ENCODE peak calls at places on chromosomes 16 and 17, in seven cellular contexts. I is astrocyte of the cerebellum; H is CD8-positive, alpha-beta T cell; R is adrenal gland; L is fibroblast of pulmonary artery; V is AG04450; T is A549. A is an unnamed sample.

GRCh38 chr16:21101631-21102420 is 48.8 kb downstream of the DNAH3 start:
- DNase-seq in V (no peak), H (peak; percentile 17), R (peak; percentile 31), T (peak; percentile 53), L (peak; percentile 39), I (no peak), A (peak; percentile 23)

GRCh38 chr17:79965806-79966205 is 69.9 kb downstream of the TBC1D16 start:
- DNase-seq in T (no peak), I (no peak), L (no peak), V (no peak), R (peak; percentile 12), H (no peak), A (peak; percentile 8)

GRCh38 chr16:48498761-48499600 is 111.0 kb downstream of the N4BP1 start:
- DNase-seq in T (peak; percentile 54), I (no peak), L (peak; percentile 96), R (peak; percentile 77), V (no peak), H (no peak), A (peak; percentile 60)

GRCh38 chr16:1785846-1786170 is 3.0 kb downstream of the NUBP2 start:
- DNase-seq in H (no peak), V (no peak), T (no peak), L (no peak), I (no peak), R (peak; percentile 16), A (no peak)

GRCh38 chr16:76081936-76082335 is 195.3 kb upstream of the CNTNAP4 start:
- DNase-seq in T (no peak), V (no peak), H (no peak), L (no peak), I (no peak), R (no peak), A (no peak)

GRCh38 chr17:66786101-66786500 is 48.8 kb upstream of the CACNG5 start:
- DNase-seq in H (no peak), I (no peak), V (no peak), T (no peak), R (no peak), L (no peak), A (no peak)

GRCh38 chr16:529012-529575 is 1.6 kb downstream of the CAPN15 start:
- DNase-seq in H (peak; percentile 47), I (no peak), V (no peak), R (no peak), T (no peak), L (no peak), A (peak; percentile 30)

GRCh38 chr17:77622627-77623026 is 335.9 kb upstream of the TNRC6C start:
- DNase-seq in V (no peak), T (peak; percentile 39), H (no peak), R (no peak), L (no peak), I (no peak), A (no peak)

GRCh38 chr16:91484-91883 is 13.5 kb downstream of the MPG start:
- DNase-seq in V (no peak), T (no peak), H (no peak), R (peak; percentile 77), L (peak; percentile 33), I (no peak), A (no peak)

GRCh38 chr17:58513391-58513912 is 986 bp downstream of the MTMR4 start:
- DNase-seq in T (no peak), V (no peak), L (no peak), I (no peak), H (peak; percentile 14), R (no peak), A (no peak)
- TF ChIP-seq CTCF in T (no peak), V (no peak), L (no peak), I (no peak), H (no peak), R (no peak), A (no peak)

DNA sequence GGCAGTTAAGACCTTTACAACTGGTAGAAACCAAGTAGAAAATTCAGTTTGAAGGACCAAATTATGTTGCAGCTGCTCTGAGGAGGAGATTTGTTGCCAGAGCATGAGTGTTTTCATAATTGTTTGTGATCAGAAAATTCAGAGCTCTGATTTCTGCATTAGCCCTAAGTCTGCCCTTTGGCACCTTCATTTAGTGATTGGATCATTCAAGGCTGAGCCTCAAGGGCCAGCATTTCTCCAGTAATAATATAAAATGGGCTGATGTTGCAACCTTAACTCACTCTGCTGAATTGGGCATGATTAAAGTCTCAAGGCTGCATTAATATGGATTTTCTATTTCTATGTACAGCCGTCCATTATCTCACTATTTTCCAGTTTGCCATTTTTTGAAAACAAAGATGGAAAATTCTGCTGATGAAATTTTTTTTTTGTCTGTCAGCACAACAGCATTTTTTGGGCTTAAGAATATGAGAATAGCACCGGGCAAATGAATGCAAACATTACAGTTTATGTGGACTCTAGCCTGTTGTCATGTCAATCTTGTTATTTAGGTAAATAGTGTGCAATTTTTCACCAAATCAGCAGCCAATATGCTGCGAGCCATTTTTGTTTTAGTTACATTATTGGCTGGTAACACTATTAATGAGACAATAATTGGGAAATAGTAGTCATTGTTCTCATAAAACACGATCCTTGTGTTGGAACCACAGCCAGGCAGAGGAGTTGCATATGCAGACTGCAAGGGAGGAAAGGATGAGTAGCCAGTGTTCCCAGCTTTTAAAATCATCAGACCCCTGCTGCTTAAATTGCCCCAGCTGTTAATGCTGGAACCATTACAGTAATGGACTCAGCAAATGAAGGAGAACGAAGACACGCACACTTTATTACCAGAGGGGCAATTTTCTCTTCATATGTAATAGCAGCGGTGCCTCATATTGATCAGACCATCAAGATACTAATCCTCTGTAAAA is 10.4 kb downstream of the FTO start:
- DNase-seq in I (no peak), T (no peak), V (no peak), H (no peak), R (no peak), L (peak; percentile 56), A (no peak)
- H3K4me3 ChIP-seq in I (no peak overlapping the region), T (no peak overlapping the region), V (no peak overlapping the region), H (no peak overlapping the region), R (no peak overlapping the region), L (no peak overlapping the region), A (no peak overlapping the region)

DNA sequence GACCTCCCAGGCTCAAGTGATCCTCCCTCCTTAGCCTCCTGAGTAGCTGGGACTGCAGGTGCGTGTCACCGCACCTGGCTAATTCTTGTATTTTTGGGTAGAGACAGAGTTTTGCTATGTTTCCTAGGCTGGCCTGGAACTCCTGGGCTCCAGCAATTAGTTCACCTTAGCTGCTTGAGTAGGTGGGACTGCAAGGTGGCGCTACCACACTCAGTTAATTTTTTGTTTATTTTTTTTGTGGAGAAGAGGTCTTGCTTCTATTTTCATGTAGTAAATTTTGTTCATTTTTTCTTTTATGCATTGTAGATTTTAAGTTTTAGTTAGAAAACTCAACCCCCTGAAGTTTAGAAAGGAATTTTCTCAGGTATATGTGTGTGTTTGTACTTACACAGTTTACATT is 21.7 kb downstream of the RNF135 start:
- DNase-seq in R (no peak), V (no peak), H (no peak), I (no peak), T (no peak), L (no peak), A (no peak)
- TF ChIP-seq CTCF in R (no peak), V (no peak), H (no peak), I (peak; percentile 6), T (peak; percentile 14), L (no peak), A (no peak)

DNA sequence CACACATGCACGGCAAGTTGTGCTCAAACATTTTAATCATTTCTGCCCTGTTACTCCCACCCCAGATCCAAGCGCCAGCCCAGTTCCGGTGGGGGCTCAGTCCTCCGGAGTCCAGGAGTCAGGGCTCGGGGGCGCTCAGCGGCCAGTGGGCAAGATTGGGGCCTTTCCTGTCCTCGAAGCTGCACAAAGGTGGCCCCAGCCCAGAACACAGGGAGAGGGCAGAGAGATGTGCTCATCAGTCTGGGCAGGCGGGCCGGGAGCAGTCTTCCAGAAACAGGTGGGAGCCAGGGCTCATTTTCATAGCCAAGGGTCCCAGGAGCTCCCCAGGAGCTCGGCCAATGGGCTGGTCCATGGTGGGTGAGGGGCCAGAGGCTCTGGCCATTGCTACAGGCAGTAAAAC is 4.1 kb downstream of the PRSS8 start:
- DNase-seq in H (no peak), T (no peak), V (no peak), R (no peak), I (no peak), L (no peak), A (no peak)
- H3K4me3 ChIP-seq in H (no peak overlapping the region), T (no peak overlapping the region), V (no peak overlapping the region), R (no peak overlapping the region), I (no peak overlapping the region), L (no peak overlapping the region), A (no peak overlapping the region)

GRCh38 chr17:32912218-32912897 is 15.6 kb upstream of the TMEM98 start:
- DNase-seq in I (no peak), L (peak; percentile 75), T (peak; percentile 76), H (no peak), V (peak; percentile 44), R (peak; percentile 87), A (peak; percentile 21)
- TF ChIP-seq CTCF in I (no peak), L (no peak), T (no peak), H (no peak), V (peak; percentile 11), R (no peak), A (no peak)

DNA sequence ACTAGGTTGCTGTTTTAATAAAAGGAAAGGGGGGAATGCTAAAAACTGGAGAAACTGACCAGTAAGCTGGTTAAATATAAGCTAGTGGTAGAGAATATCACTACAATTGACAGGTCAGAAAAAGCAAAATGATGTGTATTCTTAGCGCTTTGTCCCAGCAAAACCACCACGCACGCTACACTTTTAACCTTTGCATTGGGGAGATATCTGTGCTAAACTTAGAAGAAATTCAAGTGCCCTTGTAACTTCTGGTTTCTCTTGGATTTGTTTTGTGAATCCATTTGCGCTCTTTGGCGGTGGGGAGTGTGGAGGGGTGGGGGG is 1.4 kb downstream of the GAN start:
- DNase-seq in V (no peak), H (no peak), I (no peak), L (no peak), T (no peak), R (no peak), A (no peak)
- H3K4me3 ChIP-seq in V (peak overlapping the region; percentile 72), H (no peak overlapping the region), I (peak overlapping the region; percentile 67), L (peak overlapping the region; percentile 97), T (peak overlapping the region; percentile 76), R (no peak overlapping the region), A (peak overlapping the region; percentile 99)

DNA sequence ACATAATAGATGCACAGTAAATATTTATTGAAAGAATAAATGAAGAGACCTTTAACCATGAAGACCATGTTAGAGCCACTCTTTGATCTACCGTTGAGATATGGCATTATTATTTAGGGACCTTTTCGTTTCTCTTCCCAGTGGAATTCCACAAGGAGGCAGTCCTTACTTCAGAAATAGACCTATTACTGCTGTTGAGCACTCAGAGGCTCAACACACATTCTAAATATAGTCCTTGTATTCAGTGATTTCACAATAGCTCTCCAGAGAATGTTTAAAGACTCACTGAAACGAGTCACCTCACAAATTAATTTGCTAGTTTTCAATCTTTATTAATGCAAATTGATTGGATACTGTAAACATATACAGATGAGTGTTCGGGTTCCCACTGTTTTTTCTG is 603.8 kb downstream of the CDH8 start:
- DNase-seq in T (no peak), V (no peak), L (peak; percentile 1), H (no peak), I (no peak), R (no peak), A (no peak)
- TF ChIP-seq CTCF in T (no peak), V (no peak), L (no peak), H (no peak), I (no peak), R (no peak), A (no peak)

DNA sequence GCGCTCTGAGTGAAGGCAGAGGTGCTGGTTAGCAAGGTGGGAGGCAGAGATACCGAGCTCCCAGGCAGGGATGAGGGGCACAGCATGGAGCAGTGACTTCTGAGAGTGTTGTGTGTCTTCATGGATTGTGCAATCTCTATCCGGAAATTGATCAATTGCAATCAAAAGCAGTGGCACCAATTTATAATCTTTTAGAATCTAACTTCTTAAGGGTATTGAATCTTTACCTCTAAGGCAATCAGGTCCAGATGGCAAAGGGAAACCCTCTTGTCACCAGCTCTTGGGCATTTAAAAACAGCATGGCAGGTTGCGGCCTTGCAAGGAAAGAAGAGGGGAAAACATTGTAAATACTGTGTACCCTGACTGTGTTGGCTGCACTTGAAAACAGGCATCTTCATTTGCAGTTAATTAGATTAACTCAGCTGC is 58.0 kb upstream of the MRTFB start:
- DNase-seq in R (no peak), H (no peak), L (no peak), T (no peak), I (no peak), V (no peak), A (no peak)
- H3K4me3 ChIP-seq in R (no peak overlapping the region), H (no peak overlapping the region), L (no peak overlapping the region), T (no peak overlapping the region), I (no peak overlapping the region), V (no peak overlapping the region), A (no peak overlapping the region)